ENCODE peak calls at places on chromosomes 2 and 18, in six cellular contexts. S, B, U, O, W and Z are unnamed samples.

GRCh38 chr2:73212448-73213176 is 1.4 kb upstream of the SMYD5 start:
- DNase-seq in O (peak), B (peak), U (peak), W (peak), S (peak), Z (peak)

GRCh38 chr18:49846718-49847470 is 33.6 kb upstream of the ACAA2 start:
- DNase-seq in U (no peak), S (no peak), B (no peak), O (no peak), W (no peak), Z (no peak)

GRCh38 chr18:58645398-58645797 is 16.5 kb upstream of the ALPK2 start:
- DNase-seq in S (no peak), W (no peak), U (no peak), O (no peak), B (no peak), Z (no peak)

GRCh38 chr18:41761329-41762028 is 193.6 kb upstream of the PIK3C3 start:
- DNase-seq in O (no peak), B (no peak), U (no peak), W (no peak), S (peak), Z (no peak)

GRCh38 chr2:67399144-67399543 is 2.0 kb downstream of the ETAA1 start:
- DNase-seq in B (no peak), U (no peak), S (no peak), W (no peak), O (no peak), Z (no peak)

GRCh38 chr2:123687064-123687463 is 338.0 kb upstream of the CNTNAP5 start:
- DNase-seq in U (no peak), W (no peak), B (no peak), O (no peak), S (no peak), Z (no peak)

GRCh38 chr2:108449410-108450200 is 599 bp downstream of the GCC2 start:
- DNase-seq in W (no peak), U (peak), O (no peak), S (peak), B (no peak), Z (no peak)

GRCh38 chr2:144426981-144427479 is 92.9 kb downstream of the ZEB2 start:
- DNase-seq in U (no peak), O (no peak), B (no peak), W (no peak), S (peak), Z (no peak)

GRCh38 chr2:28169492-28169891 is 223.2 kb upstream of the FOSL2 start:
- DNase-seq in U (no peak), W (no peak), B (no peak), S (no peak), O (no peak), Z (no peak)

GRCh38 chr2:70247364-70248144 is 874 bp downstream of the TIA1 start:
- DNase-seq in U (no peak), O (no peak), B (no peak), S (peak), W (no peak), Z (no peak)

GRCh38 chr2:165203689-165204559 is at the start of gene SCN3A:
- DNase-seq in U (peak), W (no peak), O (peak), S (peak), B (no peak), Z (peak)

GRCh38 chr18:12939161-12939560 is 8.7 kb upstream of the SEH1L start:
- DNase-seq in B (no peak), S (no peak), U (no peak), W (no peak), O (no peak), Z (no peak)

GRCh38 chr2:241890524-241891235 is 21.2 kb downstream of the RTP5 start:
- DNase-seq in B (no peak), S (no peak), O (no peak), W (no peak), U (no peak), Z (no peak)